ENCODE peak calls at places on chromosomes 7 and 10, in nine cellular contexts. T is IMR-90, K is astrocyte of the spinal cord, S is hepatocyte, Z is fibroblast of lung, A is progenitor cell of endocrine pancreas, E is A673, R is Peyer's patch, P is PC-3. B is an unnamed sample.

GRCh38 chr10:78394050-78394449 is 360.4 kb downstream of the RPS24 start:
- DNase-seq in E (no peak), S (no peak), R (no peak), Z (no peak), A (no peak), K (no peak), T (no peak), P (no peak), B (no peak)

GRCh38 chr10:101354584-101355070 is 662 bp downstream of the BTRC start:
- DNase-seq in T (no peak), A (no peak), P (peak), E (no peak), R (no peak), Z (no peak), K (no peak), S (no peak), B (no peak)

GRCh38 chr7:6623589-6624245 is 8.3 kb downstream of the ZNF853 start:
- DNase-seq in K (no peak), R (peak), A (no peak), P (no peak), Z (no peak), S (no peak), E (no peak), T (no peak), B (no peak)

GRCh38 chr10:37826806-37827205 is 30.6 kb downstream of the ZNF248 start:
- DNase-seq in P (no peak), E (no peak), T (no peak), A (no peak), S (no peak), R (no peak), K (no peak), Z (no peak), B (no peak)

GRCh38 chr7:70502117-70502516 is 629.8 kb upstream of the GALNT17 start:
- DNase-seq in P (no peak), K (no peak), A (no peak), E (no peak), R (no peak), T (no peak), Z (no peak), S (no peak), B (no peak)

GRCh38 chr10:7318836-7319235 is 92.0 kb downstream of the SFMBT2 start:
- DNase-seq in R (peak), S (no peak), T (no peak), Z (no peak), A (no peak), K (no peak), P (no peak), E (no peak), B (no peak)

GRCh38 chr10:124417846-124418725 is 637 bp downstream of the OAT start:
- DNase-seq in E (peak), K (peak), R (peak), A (peak), Z (peak), P (peak), T (peak), S (peak), B (peak)

GRCh38 chr7:90726120-90726519 is 130.0 kb downstream of the CDK14 start:
- DNase-seq in S (no peak), P (no peak), R (no peak), T (peak), Z (peak), E (no peak), K (no peak), A (no peak), B (no peak)

GRCh38 chr7:36509962-36510361 is 120.3 kb downstream of the ANLN start:
- DNase-seq in T (no peak), K (no peak), R (no peak), Z (no peak), E (no peak), P (no peak), S (no peak), A (no peak), B (no peak)

GRCh38 chr10:71696635-71697326 is 22.8 kb downstream of the C10orf105 start:
- DNase-seq in E (peak), Z (peak), P (peak), K (no peak), R (peak), T (no peak), A (peak), S (peak), B (peak)

GRCh38 chr7:33982425-33982786 is 77.1 kb downstream of the BMPER start:
- DNase-seq in Z (peak), K (peak), T (peak), A (no peak), S (no peak), E (peak), R (no peak), P (peak), B (no peak)

GRCh38 chr7:26345837-26346236 is 54.2 kb downstream of the SNX10 start:
- DNase-seq in K (no peak), T (no peak), R (no peak), P (no peak), S (no peak), Z (no peak), E (no peak), A (no peak), B (no peak)

GRCh38 chr7:127718325-127718724 is 66.3 kb downstream of the SND1 start:
- DNase-seq in P (no peak), T (no peak), Z (no peak), A (no peak), S (no peak), R (no peak), E (no peak), K (no peak), B (no peak)

GRCh38 chr10:98268694-98269386 is 846 bp upstream of the LOXL4 start:
- DNase-seq in K (no peak), Z (no peak), E (no peak), A (no peak), P (no peak), T (no peak), S (no peak), R (no peak), B (no peak)

DNA sequence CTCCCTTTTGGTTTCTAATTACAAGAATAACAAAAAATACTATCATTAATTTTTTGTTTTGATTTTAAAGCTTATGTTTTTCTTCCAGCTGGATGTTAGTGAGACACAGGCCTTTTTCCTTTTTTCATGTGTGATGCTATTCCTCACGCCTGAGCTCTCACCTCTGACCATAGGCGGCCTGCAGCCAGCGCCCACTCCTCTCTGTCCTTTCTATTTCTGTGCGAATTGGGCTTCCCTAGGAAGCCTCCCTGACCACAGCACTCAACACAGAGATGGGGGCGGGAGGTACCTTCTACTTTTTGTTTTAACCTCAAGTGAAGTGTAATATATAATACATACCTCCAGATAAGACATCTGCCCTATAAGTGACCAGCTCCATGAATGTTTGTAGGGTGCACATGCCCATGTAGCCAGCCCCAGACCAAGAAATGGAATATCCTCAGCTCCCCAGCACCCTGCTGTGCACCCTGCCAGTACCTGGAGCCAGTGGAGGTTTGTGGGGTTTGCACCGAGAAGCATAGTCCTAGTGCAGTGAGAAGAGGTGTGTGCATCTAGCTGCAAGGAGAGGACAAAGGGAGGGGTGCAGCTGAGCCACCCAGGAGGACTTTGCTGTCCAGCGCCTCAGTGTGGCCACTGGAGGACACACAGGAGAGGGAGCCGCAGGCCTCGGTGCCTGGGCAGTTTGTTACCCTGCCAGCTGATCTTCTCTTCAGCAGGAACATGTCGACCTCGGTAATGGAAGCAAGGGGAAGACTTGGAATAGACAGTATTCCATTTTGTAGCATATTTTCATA is 38.5 kb downstream of the BNIP3 start:
- DNase-seq in P (peak), A (no peak), Z (peak), S (no peak), R (no peak), K (no peak), E (peak), T (no peak), B (peak)
- TF ChIP-seq CTCF in P (peak), A (peak), Z (peak), S (peak), R (peak), K (peak), E (peak), T (peak), B (peak)

DNA sequence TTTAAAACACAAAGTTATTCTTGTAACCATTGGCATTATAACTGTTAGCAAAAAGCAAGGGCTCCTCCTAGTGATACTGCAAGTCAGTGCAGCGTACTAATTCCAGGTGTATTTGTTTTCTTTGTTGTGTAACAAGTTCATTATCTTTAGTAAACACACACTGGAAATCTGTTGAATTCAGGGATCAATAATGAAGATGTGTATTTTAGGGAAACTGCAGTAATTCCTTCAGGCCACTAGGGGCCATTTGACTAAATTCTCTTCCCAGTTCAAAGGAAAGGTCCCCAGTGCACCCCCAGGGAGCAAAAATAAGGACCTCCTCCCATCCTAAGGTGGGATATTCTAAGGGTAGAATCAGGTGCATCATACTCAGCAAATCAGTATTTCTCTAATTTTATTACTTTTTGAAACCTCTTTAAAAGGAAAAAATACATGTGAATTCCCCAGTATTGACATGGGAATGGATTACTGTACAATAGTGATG is 158.6 kb upstream of the LYZL1 start:
- DNase-seq in P (peak), R (no peak), K (peak), A (peak), S (peak), Z (peak), T (peak), E (peak), B (no peak)
- TF ChIP-seq CTCF in P (peak), R (peak), K (peak), A (peak), S (peak), Z (peak), T (peak), E (peak), B (peak)

GRCh38 chr10:74103560-74104248 is 46.9 kb downstream of the AP3M1 start:
- DNase-seq in A (no peak), R (no peak), P (peak), Z (peak), K (peak), T (peak), E (peak), S (peak), B (no peak)
- TF ChIP-seq CTCF in A (peak), R (peak), P (peak), Z (peak), K (peak), T (peak), E (peak), S (peak), B (no peak)

DNA sequence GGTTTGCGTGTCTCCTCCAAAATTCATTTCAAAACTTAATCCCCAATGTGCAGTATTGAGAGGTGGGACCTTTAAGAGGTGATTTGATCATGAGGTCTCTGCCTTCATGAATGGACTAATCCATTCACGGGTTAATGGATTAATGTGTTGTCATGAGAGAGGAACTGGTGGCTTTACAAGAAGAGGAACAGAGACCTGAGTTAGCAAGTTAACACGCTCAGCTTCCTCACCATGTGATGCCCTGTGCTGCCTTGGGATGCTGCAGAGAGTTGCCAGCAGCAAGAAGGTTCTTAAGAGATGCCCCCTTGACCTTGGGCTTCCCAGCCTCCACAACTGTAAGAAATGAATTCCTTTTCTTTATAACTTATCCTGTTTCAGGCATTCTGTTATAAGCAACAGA is 3.7 kb upstream of the TCTN3 start:
- DNase-seq in Z (no peak), A (no peak), E (no peak), R (peak), P (no peak), K (no peak), T (no peak), S (no peak), B (no peak)
- TF ChIP-seq CTCF in Z (no peak), A (no peak), E (no peak), R (no peak), P (no peak), K (no peak), T (no peak), S (no peak), B (no peak)

DNA sequence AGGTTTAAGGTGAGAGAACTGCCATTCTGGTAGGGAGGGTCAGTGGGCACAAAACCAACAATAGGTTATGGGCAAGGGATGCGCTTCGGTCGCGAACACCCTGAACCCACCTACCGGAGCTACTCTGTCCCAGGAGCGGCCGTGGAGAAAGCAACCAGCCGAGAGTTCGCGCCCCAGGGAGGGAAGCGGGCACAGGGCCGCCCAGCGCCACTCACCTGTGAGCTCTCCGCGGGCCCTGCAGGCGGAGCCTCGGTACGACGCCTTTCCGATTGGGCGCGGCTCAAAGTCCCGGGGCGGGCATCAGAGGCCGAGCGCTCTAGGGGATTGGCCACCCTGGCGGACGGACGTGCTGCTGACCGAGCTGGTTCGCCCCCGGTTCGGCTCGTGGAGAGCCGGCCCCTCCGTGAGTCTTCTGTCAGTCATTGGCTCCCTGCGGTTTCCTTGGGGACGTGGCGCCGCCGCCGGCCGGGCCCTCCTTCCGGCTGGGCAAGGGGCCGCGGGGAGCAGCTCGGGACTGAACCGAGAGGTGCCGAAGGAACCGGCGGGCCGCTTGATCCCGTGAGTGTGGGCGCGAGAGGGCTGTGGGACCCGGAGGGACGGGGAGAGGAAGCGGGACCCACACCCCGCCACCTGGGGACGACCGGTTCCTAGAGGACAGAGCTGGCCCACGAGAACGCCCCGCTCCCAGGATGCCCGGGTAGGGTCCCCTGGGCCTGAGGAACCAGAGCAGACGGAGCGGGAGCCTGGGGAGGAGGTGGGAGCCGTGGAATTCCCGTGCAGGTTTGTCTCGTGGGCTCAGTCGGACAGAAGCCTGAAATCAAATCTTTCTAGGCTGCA is at the start of gene ENTPD7:
- DNase-seq in E (peak), S (peak), K (peak), A (peak), T (peak), P (peak), Z (peak), R (peak), B (peak)
- TF ChIP-seq CTCF in E (no peak), S (no peak), K (no peak), A (no peak), T (peak), P (no peak), Z (peak), R (peak), B (peak)

DNA sequence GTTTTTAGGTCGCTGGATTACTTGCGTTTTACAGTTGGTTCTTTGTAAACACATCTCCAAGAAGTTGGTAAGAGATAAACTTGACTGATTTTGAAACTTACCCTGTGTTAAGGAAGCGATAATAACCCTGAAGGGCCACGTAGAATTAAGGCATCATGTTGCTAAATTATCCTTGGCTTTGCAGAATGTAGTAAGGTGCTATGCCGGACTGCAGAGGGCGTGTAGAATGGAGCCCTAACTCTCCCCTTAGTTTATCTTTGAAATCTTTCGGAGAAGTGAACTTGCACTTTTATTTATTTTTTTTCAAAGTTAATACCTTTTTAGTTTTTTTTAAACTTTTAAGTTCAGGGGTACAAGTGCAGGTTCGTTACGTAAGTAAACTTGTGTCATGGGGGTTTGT is 208.8 kb upstream of the DKK1 start:
- DNase-seq in P (no peak), S (no peak), K (no peak), E (no peak), T (no peak), R (no peak), Z (no peak), A (no peak), B (no peak)
- TF ChIP-seq CTCF in P (peak), S (no peak), K (no peak), E (no peak), T (no peak), R (no peak), Z (no peak), A (no peak), B (no peak)

GRCh38 chr10:33073641-33074410 is 115.8 kb upstream of the ITGB1 start:
- DNase-seq in A (no peak), R (no peak), S (no peak), Z (peak), T (no peak), K (no peak), P (no peak), E (peak), B (no peak)
- TF ChIP-seq CTCF in A (no peak), R (no peak), S (no peak), Z (peak), T (no peak), K (no peak), P (peak), E (no peak), B (peak)

GRCh38 chr10:48616436-48616835 is 11.6 kb upstream of the ARHGAP22 start:
- DNase-seq in T (no peak), R (no peak), S (no peak), P (no peak), Z (no peak), E (no peak), A (no peak), K (no peak), B (no peak)

GRCh38 chr10:48611133-48611532 is 6.3 kb upstream of the ARHGAP22 start:
- DNase-seq in R (no peak), S (no peak), P (no peak), Z (no peak), A (no peak), E (no peak), T (no peak), K (no peak), B (no peak)

GRCh38 chr10:48612241-48612943 is 7.5 kb upstream of the ARHGAP22 start:
- DNase-seq in Z (no peak), S (no peak), P (peak), T (peak), K (peak), R (no peak), A (no peak), E (no peak), B (no peak)

GRCh38 chr10:48613015-48613414 is 8.1 kb upstream of the ARHGAP22 start:
- DNase-seq in R (no peak), P (no peak), S (no peak), A (no peak), T (peak), E (no peak), K (no peak), Z (no peak), B (no peak)

DNA sequence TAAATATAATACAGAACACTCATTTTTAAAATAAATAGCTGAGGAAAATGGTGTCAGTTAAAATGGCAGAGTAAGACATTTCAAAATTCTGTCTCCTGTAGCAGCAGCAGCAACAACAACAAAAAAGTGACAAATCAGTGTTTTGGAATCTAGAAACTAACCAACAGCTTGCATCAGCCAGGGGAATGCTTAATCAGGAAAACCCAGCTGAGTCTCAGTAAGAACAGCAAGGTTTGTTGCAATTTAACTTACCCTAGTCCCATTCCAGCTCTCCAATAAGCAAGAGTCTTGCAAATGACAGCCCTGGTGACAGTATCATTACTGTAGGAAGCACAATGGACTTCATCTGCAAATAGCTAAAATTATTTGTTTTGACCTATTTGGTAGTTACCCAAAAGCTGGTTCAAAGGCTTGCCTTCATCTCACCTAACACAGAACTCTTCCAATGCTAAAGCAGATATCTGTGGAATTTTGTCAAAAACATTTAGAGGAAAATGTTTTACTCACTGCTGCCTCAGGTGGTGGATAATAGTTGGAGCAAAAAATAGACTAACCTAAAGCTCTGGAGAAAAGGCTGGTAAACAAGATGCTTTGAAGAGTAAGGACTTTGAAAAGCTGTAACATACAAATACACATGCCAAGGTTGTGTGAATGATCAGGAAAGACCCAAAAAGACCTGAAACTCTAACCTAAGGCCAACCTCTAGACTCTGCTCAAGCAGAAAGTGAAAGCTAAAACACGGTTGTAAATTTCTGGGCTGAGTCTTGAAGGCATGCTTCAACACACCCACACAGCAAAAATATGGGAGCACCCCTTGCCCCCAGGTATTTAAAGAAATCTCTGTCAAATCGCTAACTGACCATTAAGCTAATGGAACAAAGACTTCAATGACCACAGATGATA is 9.9 kb upstream of the ARHGAP22 start:
- DNase-seq in S (no peak), A (no peak), E (no peak), T (peak), P (peak), K (peak), Z (peak), R (no peak), B (no peak)
- TF ChIP-seq CTCF in S (no peak), A (peak), E (peak), T (peak), P (peak), K (peak), Z (peak), R (no peak), B (peak)